ENCODE peak calls at places on chromosomes 7 and 10, in four cellular contexts. K, O, V and S are unnamed samples.

GRCh38 chr7:151599401-151600227 is 79.9 kb upstream of the RHEB start:
- DNase-seq in K (peak; percentile 95), O (no peak), V (no peak), S (no peak)

GRCh38 chr10:113854757-113855626 is 531 bp downstream of the NHLRC2 start:
- DNase-seq in K (peak; percentile 58), O (peak; percentile 19), V (peak; percentile 89), S (no peak)

GRCh38 chr7:116173051-116174028 is 37.0 kb upstream of the TES start:
- DNase-seq in K (peak; percentile 70), O (no peak), V (no peak), S (peak; percentile 8)

GRCh38 chr10:14674376-14675050 is 100.2 kb downstream of the FAM107B start:
- DNase-seq in K (no peak), O (no peak), V (no peak), S (no peak)

GRCh38 chr7:127933116-127933515 is 98.1 kb downstream of the LRRC4 start:
- DNase-seq in K (no peak), O (no peak), V (no peak), S (no peak)

GRCh38 chr10:123472606-123473005 is 193.5 kb upstream of the GPR26 start:
- DNase-seq in K (no peak), O (no peak), V (no peak), S (no peak)

GRCh38 chr7:101081432-101081831 is 3.8 kb upstream of the TRIM56 start:
- DNase-seq in K (no peak), O (no peak), V (no peak), S (no peak)

GRCh38 chr7:138891446-138891810 is 89.8 kb downstream of the KIAA1549 start:
- DNase-seq in K (peak; percentile 67), O (no peak), V (no peak), S (no peak)

GRCh38 chr10:35781643-35782035 is 139.5 kb upstream of the FZD8 start:
- DNase-seq in K (no peak), O (no peak), V (no peak), S (no peak)